ENCODE peak calls at places on chromosomes 3 and 15, in five cellular contexts. F is GM12878, Y is HCT116, U is H9, J is H1. N is an unnamed sample.
A peak's percentile ranks its signal among the peaks of the same experiment; 100 is the strongest.

GRCh38 chr15:64979252-64979710 is 10.4 kb downstream of the SPG21 start:
- DNase-seq in F (no peak), Y (no peak), U (peak; percentile 38), J (no peak), N (no peak)

GRCh38 chr3:42490243-42490642 is 12.2 kb upstream of the VIPR1 start:
- DNase-seq in F (peak; percentile 77), Y (peak; percentile 59), U (peak; percentile 46), J (peak; percentile 43), N (no peak)

GRCh38 chr3:25107918-25108617 is 320.0 kb upstream of the RARB start:
- DNase-seq in F (no peak), Y (no peak), U (no peak), J (no peak), N (no peak)

GRCh38 chr15:77083381-77084160 is 12.7 kb upstream of the TSPAN3 start:
- DNase-seq in F (peak; percentile 54), Y (no peak), U (peak; percentile 97), J (peak; percentile 81), N (no peak)

GRCh38 chr15:101500865-101501551 is 11.5 kb upstream of the PCSK6 start:
- DNase-seq in F (no peak), Y (no peak), U (no peak), J (peak; percentile 11), N (no peak)

GRCh38 chr3:12471228-12471627 is 13.1 kb upstream of the TSEN2 start:
- DNase-seq in F (no peak), Y (peak; percentile 92), U (no peak), J (no peak), N (no peak)

GRCh38 chr3:88019024-88019423 is 39.8 kb downstream of the CGGBP1 start:
- DNase-seq in F (no peak), Y (no peak), U (no peak), J (no peak), N (no peak)

GRCh38 chr3:187293977-187294376 is 2.4 kb upstream of the MASP1 start:
- DNase-seq in F (no peak), Y (no peak), U (no peak), J (no peak), N (no peak)

GRCh38 chr3:10925436-10926260 is 66.9 kb upstream of the SLC6A1 start:
- DNase-seq in F (no peak), Y (no peak), U (peak; percentile 8), J (peak; percentile 4), N (no peak)

GRCh38 chr3:186949281-186949982 is 19.1 kb downstream of the ST6GAL1 start:
- DNase-seq in F (no peak), Y (no peak), U (no peak), J (no peak), N (peak; percentile 86)

GRCh38 chr3:195587406-195587805 is 3.7 kb upstream of the APOD start:
- DNase-seq in F (no peak), Y (no peak), U (no peak), J (no peak), N (no peak)

GRCh38 chr3:172323894-172324590 is 124.2 kb downstream of the GHSR start:
- DNase-seq in F (no peak), Y (no peak), U (no peak), J (no peak), N (no peak)

GRCh38 chr15:98713585-98714001 is 65.3 kb downstream of the IGF1R start:
- DNase-seq in F (peak; percentile 37), Y (no peak), U (no peak), J (no peak), N (no peak)

GRCh38 chr3:62724503-62724902 is 150.7 kb downstream of the CADPS start:
- DNase-seq in F (no peak), Y (no peak), U (no peak), J (no peak), N (no peak)

GRCh38 chr3:128323206-128324081 is 143.2 kb downstream of the DNAJB8 start:
- DNase-seq in F (no peak), Y (no peak), U (peak; percentile 18), J (peak; percentile 28), N (no peak)

GRCh38 chr3:146895026-146895749 is 290.0 kb upstream of the PLSCR5 start:
- DNase-seq in F (no peak), Y (no peak), U (no peak), J (no peak), N (no peak)

GRCh38 chr3:134516905-134517304 is 31.0 kb downstream of the CEP63 start:
- DNase-seq in F (no peak), Y (no peak), U (no peak), J (no peak), N (no peak)

GRCh38 chr3:48470286-48470685 is 23.7 kb downstream of the ATRIP start:
- DNase-seq in F (no peak), Y (no peak), U (no peak), J (no peak), N (no peak)

GRCh38 chr15:70576276-70576675 is 187.1 kb downstream of the UACA start:
- DNase-seq in F (no peak), Y (no peak), U (no peak), J (no peak), N (no peak)

GRCh38 chr15:70578196-70578595 is 185.2 kb downstream of the UACA start:
- DNase-seq in F (no peak), Y (no peak), U (no peak), J (no peak), N (no peak)

GRCh38 chr15:70575251-70576227 is 187.8 kb downstream of the UACA start:
- DNase-seq in F (no peak), Y (no peak), U (no peak), J (no peak), N (no peak)

GRCh38 chr15:70579766-70580165 is 183.6 kb downstream of the UACA start:
- DNase-seq in F (no peak), Y (no peak), U (no peak), J (no peak), N (no peak)

GRCh38 chr15:70576683-70577082 is 186.7 kb downstream of the UACA start:
- DNase-seq in F (no peak), Y (no peak), U (no peak), J (no peak), N (no peak)
- H2AFZ ChIP-seq in F (no peak overlapping the region), Y (no peak overlapping the region), U (no peak overlapping the region), J (no peak overlapping the region), N (no peak overlapping the region)

GRCh38 chr15:91496754-91497691 is 356.5 kb upstream of the SLCO3A1 start:
- DNase-seq in F (no peak), Y (no peak), U (no peak), J (no peak), N (no peak)

GRCh38 chr15:91490211-91490610 is 363.3 kb upstream of the SLCO3A1 start:
- DNase-seq in F (no peak), Y (no peak), U (no peak), J (no peak), N (no peak)

GRCh38 chr15:91488452-91488851 is 365.1 kb upstream of the SLCO3A1 start:
- DNase-seq in F (no peak), Y (no peak), U (no peak), J (no peak), N (no peak)

DNA sequence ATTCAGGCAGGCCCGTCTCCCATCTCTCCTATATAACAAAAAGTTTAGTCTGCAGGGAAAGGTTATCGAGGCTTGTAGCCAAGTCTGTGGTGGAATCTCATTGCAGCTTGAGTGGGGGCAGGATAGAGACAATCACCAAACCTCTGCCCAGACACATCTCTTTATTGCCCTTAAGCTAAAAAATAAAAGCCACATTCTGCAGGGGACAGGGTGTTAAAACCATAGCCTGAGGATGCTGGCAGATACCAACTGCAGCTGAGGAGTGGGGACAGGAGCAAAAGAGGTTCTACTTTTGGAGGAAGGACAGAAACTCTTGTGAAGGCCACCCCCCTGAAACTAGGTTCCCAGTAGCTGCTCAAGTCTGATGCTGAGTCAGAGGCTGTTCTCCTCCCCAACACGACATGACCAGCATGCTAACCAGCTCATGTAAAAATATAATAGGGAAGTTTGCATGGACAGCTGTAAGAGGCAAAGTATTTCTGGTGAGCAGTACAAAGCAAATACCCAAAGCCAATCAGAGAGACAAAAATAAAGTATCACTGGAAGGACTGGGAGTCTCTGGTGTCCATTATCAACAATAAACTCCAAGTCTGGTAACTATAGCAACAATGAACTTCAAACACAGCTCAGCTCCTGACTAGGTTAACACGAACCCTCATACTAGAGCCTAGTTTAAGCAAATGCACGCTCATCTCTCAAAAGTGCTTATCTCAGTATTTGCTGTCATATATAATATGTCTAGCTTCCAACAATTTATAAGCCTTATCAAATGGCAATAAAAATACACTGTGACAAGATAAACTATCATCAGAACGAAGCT is 362.2 kb upstream of the SLCO3A1 start:
- DNase-seq in F (no peak), Y (no peak), U (no peak), J (no peak), N (no peak)
- H2AFZ ChIP-seq in F (no peak overlapping the region), Y (no peak overlapping the region), U (no peak overlapping the region), J (peak overlapping the region; percentile 51), N (peak overlapping the region; percentile 63)

DNA sequence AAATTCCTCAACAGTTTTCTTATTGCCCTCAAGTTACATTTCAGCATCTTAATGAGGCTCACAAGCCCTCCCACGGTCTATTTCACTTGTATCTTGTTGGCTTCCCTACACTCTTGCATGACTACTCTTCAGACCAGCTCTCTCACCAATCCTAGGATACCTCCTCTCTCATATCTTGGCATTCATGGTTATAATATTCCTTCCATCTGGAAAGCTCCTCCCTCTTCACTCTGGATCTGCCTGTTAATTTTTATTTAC is 8.5 kb upstream of the CCDC80 start:
- DNase-seq in F (no peak), Y (no peak), U (no peak), J (no peak), N (no peak)
- H2AFZ ChIP-seq in F (no peak overlapping the region), Y (no peak overlapping the region), U (no peak overlapping the region), J (no peak overlapping the region), N (no peak overlapping the region)

GRCh38 chr3:21830541-21830940 is 79.5 kb upstream of the ZNF385D start:
- DNase-seq in F (no peak), Y (no peak), U (no peak), J (no peak), N (no peak)

GRCh38 chr3:21826416-21826815 is 75.4 kb upstream of the ZNF385D start:
- DNase-seq in F (no peak), Y (no peak), U (no peak), J (no peak), N (no peak)

GRCh38 chr3:21825684-21826083 is 74.7 kb upstream of the ZNF385D start:
- DNase-seq in F (no peak), Y (no peak), U (peak; percentile 40), J (peak; percentile 48), N (no peak)
- H2AFZ ChIP-seq in F (no peak overlapping the region), Y (no peak overlapping the region), U (no peak overlapping the region), J (no peak overlapping the region), N (no peak overlapping the region)

DNA sequence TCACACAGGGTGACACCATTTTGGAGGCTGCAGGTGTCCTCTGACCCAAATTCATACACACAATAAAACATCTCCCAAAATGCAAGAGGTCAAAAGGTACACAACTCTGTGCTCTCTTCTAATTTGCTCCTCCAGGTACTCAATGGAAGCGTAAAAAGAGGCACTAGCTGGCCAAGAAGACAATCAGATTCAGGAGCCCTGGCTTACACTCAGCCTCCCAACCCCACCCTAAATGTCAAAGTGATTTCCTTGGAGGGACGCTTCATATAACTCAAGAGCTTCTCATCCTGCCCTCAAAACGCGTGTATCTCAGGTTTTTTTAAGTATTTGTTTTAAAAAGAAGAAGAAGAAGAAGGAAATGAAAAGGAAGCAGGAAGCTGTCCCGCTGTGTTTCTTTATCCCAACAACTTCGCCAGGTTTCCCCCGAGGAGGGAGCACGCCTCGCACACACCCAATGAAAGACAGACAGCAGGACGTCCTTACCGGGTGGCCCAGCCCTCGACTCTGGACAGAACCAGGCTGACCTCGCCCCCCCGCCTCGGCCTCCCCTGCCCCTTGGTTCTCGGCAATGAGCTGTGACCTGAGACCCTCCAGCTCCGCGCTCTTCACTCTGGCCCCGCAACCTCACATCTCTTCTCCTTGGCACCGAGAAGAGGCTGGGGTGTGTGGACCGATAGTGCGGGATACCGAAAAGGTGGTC is 620.7 kb upstream of the ZNF385D start:
- DNase-seq in F (no peak), Y (no peak), U (peak; percentile 54), J (peak; percentile 64), N (no peak)
- H2AFZ ChIP-seq in F (no peak overlapping the region), Y (no peak overlapping the region), U (no peak overlapping the region), J (peak overlapping the region; percentile 51), N (no peak overlapping the region)